ENCODE peak calls at places on chromosomes 1 and 21, in ten cellular contexts. P, N, H, X, I, J, G, B, Z and Q are unnamed samples.

GRCh38 chr1:44812822-44813543 is 4.7 kb downstream of the BTBD19 start:
- DNase-seq in P (peak), N (no peak), H (no peak), X (no peak), I (no peak), J (no peak), G (no peak), B (peak), Z (peak), Q (no peak)

GRCh38 chr1:73761559-73761958 is 436.4 kb downstream of the LRRIQ3 start:
- DNase-seq in P (no peak), N (no peak), H (no peak), X (no peak), I (no peak), J (no peak), G (no peak), B (no peak), Z (no peak), Q (no peak)

GRCh38 chr1:43066578-43066977 is 105.5 kb downstream of the EBNA1BP2 start:
- DNase-seq in P (no peak), N (no peak), H (no peak), X (no peak), I (no peak), J (no peak), G (no peak), B (no peak), Z (no peak), Q (no peak)

GRCh38 chr1:180027949-180028445 is 73.4 kb downstream of the CEP350 start:
- DNase-seq in P (no peak), N (no peak), H (peak), X (no peak), I (no peak), J (no peak), G (no peak), B (no peak), Z (no peak), Q (no peak)

GRCh38 chr1:111422546-111423391 is 4.8 kb downstream of the OVGP1 start:
- DNase-seq in P (no peak), N (no peak), H (no peak), X (no peak), I (no peak), J (peak), G (no peak), B (no peak), Z (no peak), Q (no peak)

GRCh38 chr21:36861924-36862323 is 104.5 kb downstream of the HLCS start:
- DNase-seq in P (no peak), N (no peak), H (no peak), X (no peak), I (no peak), J (no peak), G (no peak), B (no peak), Z (no peak), Q (no peak)

GRCh38 chr21:44496900-44497550 is 41.7 kb downstream of the LRRC3 start:
- DNase-seq in P (peak), N (no peak), H (no peak), X (peak), I (no peak), J (no peak), G (no peak), B (no peak), Z (no peak), Q (no peak)

GRCh38 chr1:94609619-94610018 is 68.1 kb upstream of the F3 start:
- DNase-seq in P (no peak), N (no peak), H (no peak), X (no peak), I (no peak), J (no peak), G (no peak), B (no peak), Z (no peak), Q (no peak)

GRCh38 chr1:58841455-58841854 is 57.6 kb upstream of the JUN start:
- DNase-seq in P (no peak), N (peak), H (no peak), X (no peak), I (peak), J (peak), G (no peak), B (no peak), Z (no peak), Q (no peak)

GRCh38 chr1:172818841-172819527 is 160.1 kb downstream of the FASLG start:
- DNase-seq in P (no peak), N (peak), H (no peak), X (no peak), I (peak), J (peak), G (peak), B (no peak), Z (no peak), Q (no peak)

GRCh38 chr21:19692231-19692630 is 1288.6 kb upstream of the TMPRSS15 start:
- DNase-seq in P (no peak), N (no peak), H (no peak), X (no peak), I (no peak), J (no peak), G (no peak), B (no peak), Z (no peak), Q (no peak)

GRCh38 chr21:41766051-41766882 is 585 bp downstream of the RIPK4 start:
- DNase-seq in P (no peak), N (no peak), H (no peak), X (no peak), I (no peak), J (no peak), G (no peak), B (peak), Z (no peak), Q (no peak)

GRCh38 chr1:169326644-169327316 is 40.8 kb downstream of the NME7 start:
- DNase-seq in P (no peak), N (no peak), H (no peak), X (no peak), I (peak), J (no peak), G (no peak), B (no peak), Z (no peak), Q (no peak)

GRCh38 chr21:29184047-29184446 is 53.6 kb downstream of the MAP3K7CL start:
- DNase-seq in P (no peak), N (no peak), H (no peak), X (no peak), I (peak), J (peak), G (no peak), B (no peak), Z (no peak), Q (no peak)

GRCh38 chr1:37574834-37575479 is 18.2 kb downstream of the DNALI1 start:
- DNase-seq in P (no peak), N (no peak), H (peak), X (no peak), I (no peak), J (no peak), G (no peak), B (no peak), Z (no peak), Q (no peak)

GRCh38 chr1:89705901-89706699 is 73.2 kb downstream of the LRRC8C start:
- DNase-seq in P (no peak), N (no peak), H (no peak), X (no peak), I (no peak), J (no peak), G (no peak), B (no peak), Z (no peak), Q (no peak)

GRCh38 chr1:26705788-26706237 is 10.0 kb downstream of the ARID1A start:
- DNase-seq in P (no peak), N (no peak), H (peak), X (no peak), I (no peak), J (no peak), G (no peak), B (no peak), Z (no peak), Q (no peak)

GRCh38 chr1:182602945-182603645 is 1.1 kb downstream of the RGS16 start:
- DNase-seq in P (no peak), N (peak), H (no peak), X (no peak), I (no peak), J (peak), G (no peak), B (no peak), Z (no peak), Q (no peak)

GRCh38 chr21:29513535-29513934 is 214.8 kb downstream of the BACH1 start:
- DNase-seq in P (no peak), N (no peak), H (no peak), X (no peak), I (no peak), J (no peak), G (no peak), B (no peak), Z (no peak), Q (no peak)

GRCh38 chr1:206128192-206128591 is 11.0 kb upstream of the AVPR1B start:
- DNase-seq in P (no peak), N (no peak), H (no peak), X (no peak), I (peak), J (peak), G (no peak), B (no peak), Z (no peak), Q (no peak)

GRCh38 chr1:154326546-154327465 is 1.5 kb downstream of the ATP8B2 start:
- DNase-seq in P (peak), N (peak), H (no peak), X (peak), I (no peak), J (peak), G (no peak), B (peak), Z (no peak), Q (peak)

GRCh38 chr1:36384542-36385409 is 948 bp downstream of the STK40 start:
- DNase-seq in P (peak), N (peak), H (no peak), X (peak), I (peak), J (peak), G (no peak), B (no peak), Z (peak), Q (peak)

GRCh38 chr1:30449003-30449402 is 274.4 kb downstream of the MATN1 start:
- DNase-seq in P (no peak), N (no peak), H (no peak), X (no peak), I (no peak), J (no peak), G (no peak), B (no peak), Z (no peak), Q (no peak)

GRCh38 chr1:100799954-100800612 is 80.5 kb downstream of the VCAM1 start:
- DNase-seq in P (no peak), N (no peak), H (peak), X (no peak), I (no peak), J (no peak), G (no peak), B (no peak), Z (no peak), Q (no peak)

GRCh38 chr1:90879281-90879680 is 142.6 kb downstream of the ZNF644 start:
- DNase-seq in P (no peak), N (peak), H (no peak), X (no peak), I (no peak), J (no peak), G (no peak), B (no peak), Z (no peak), Q (no peak)

GRCh38 chr1:118158918-118159317 is 26.1 kb downstream of the SPAG17 start:
- DNase-seq in P (no peak), N (no peak), H (peak), X (no peak), I (no peak), J (no peak), G (no peak), B (no peak), Z (no peak), Q (no peak)

GRCh38 chr21:33135925-33136324 is 66.0 kb downstream of the OLIG1 start:
- DNase-seq in P (no peak), N (no peak), H (no peak), X (no peak), I (no peak), J (no peak), G (no peak), B (no peak), Z (no peak), Q (no peak)

GRCh38 chr1:23122023-23122738 is 46.5 kb downstream of the LUZP1 start:
- DNase-seq in P (no peak), N (no peak), H (no peak), X (no peak), I (no peak), J (peak), G (no peak), B (no peak), Z (no peak), Q (no peak)

GRCh38 chr21:41133896-41134522 is 34.0 kb upstream of the BACE2 start:
- DNase-seq in P (no peak), N (peak), H (no peak), X (peak), I (peak), J (peak), G (no peak), B (no peak), Z (peak), Q (no peak)

GRCh38 chr1:6627841-6628545 is 3.3 kb downstream of the THAP3 start:
- DNase-seq in P (no peak), N (no peak), H (no peak), X (no peak), I (no peak), J (no peak), G (no peak), B (no peak), Z (no peak), Q (no peak)

GRCh38 chr1:241612533-241613505 is 27.4 kb downstream of the CHML start:
- DNase-seq in P (no peak), N (no peak), H (peak), X (peak), I (no peak), J (peak), G (no peak), B (no peak), Z (no peak), Q (no peak)

GRCh38 chr1:201461783-201462441 is 7.1 kb downstream of the PHLDA3 start:
- DNase-seq in P (peak), N (no peak), H (peak), X (peak), I (no peak), J (peak), G (no peak), B (no peak), Z (no peak), Q (peak)